ENCODE peak calls at places on chromosomes 5 and 9, in five cellular contexts. H, J, F, E and N are unnamed samples.
A peak's percentile ranks its signal among the peaks of the same experiment; 100 is the strongest.

GRCh38 chr5:148342371-148343048 is 7.2 kb downstream of the SPINK9 start:
- DNase-seq in H (no peak), J (no peak), F (no peak), E (no peak), N (no peak)

GRCh38 chr9:94623253-94623652 is 16.1 kb downstream of the FBP1 start:
- DNase-seq in H (peak; percentile 59), J (no peak), F (peak; percentile 79), E (peak; percentile 70), N (peak; percentile 72)

GRCh38 chr9:18124760-18125159 is 349.2 kb upstream of the ADAMTSL1 start:
- DNase-seq in H (no peak), J (no peak), F (no peak), E (no peak), N (no peak)

GRCh38 chr5:95823738-95824609 is 1.4 kb upstream of the GLRX start:
- DNase-seq in H (peak; percentile 85), J (peak; percentile 64), F (no peak), E (peak; percentile 29), N (peak; percentile 58)

GRCh38 chr5:64594601-64595518 is 89.0 kb downstream of the RGS7BP start:
- DNase-seq in H (no peak), J (no peak), F (peak; percentile 35), E (no peak), N (peak; percentile 34)

GRCh38 chr5:112923148-112923917 is 1.3 kb upstream of the REEP5 start:
- DNase-seq in H (no peak), J (no peak), F (no peak), E (no peak), N (no peak)

GRCh38 chr5:52998552-52999313 is 9.6 kb downstream of the ITGA2 start:
- DNase-seq in H (no peak), J (no peak), F (no peak), E (no peak), N (no peak)

GRCh38 chr9:69121155-69122085 is 52.7 kb upstream of the TJP2 start:
- DNase-seq in H (no peak), J (no peak), F (peak; percentile 73), E (peak; percentile 70), N (peak; percentile 44)

GRCh38 chr5:132411382-132411925 is 41.9 kb downstream of the SLC22A5 start:
- DNase-seq in H (no peak), J (peak; percentile 31), F (no peak), E (peak; percentile 36), N (no peak)

GRCh38 chr9:86868611-86869010 is 78.7 kb downstream of the GAS1 start:
- DNase-seq in H (no peak), J (no peak), F (no peak), E (no peak), N (no peak)

GRCh38 chr5:154949758-154950157 is 8.9 kb downstream of the MRPL22 start:
- DNase-seq in H (no peak), J (no peak), F (no peak), E (no peak), N (no peak)

GRCh38 chr5:401216-402034 is 41.6 kb upstream of the EXOC3 start:
- DNase-seq in H (no peak), J (no peak), F (no peak), E (no peak), N (no peak)

GRCh38 chr9:84271004-84271886 is 69.3 kb downstream of the SLC28A3 start:
- DNase-seq in H (no peak), J (peak; percentile 62), F (peak; percentile 39), E (peak; percentile 66), N (no peak)

GRCh38 chr9:72924116-72924790 is 28.6 kb downstream of the ALDH1A1 start:
- DNase-seq in H (no peak), J (no peak), F (no peak), E (no peak), N (no peak)

GRCh38 chr9:97307091-97307490 is 368 bp upstream of the CCDC180 start:
- DNase-seq in H (no peak), J (peak; percentile 54), F (peak; percentile 63), E (peak; percentile 85), N (no peak)

GRCh38 chr9:87500491-87500890 is 2.8 kb downstream of the DAPK1 start:
- DNase-seq in H (no peak), J (no peak), F (no peak), E (no peak), N (no peak)

GRCh38 chr5:168826292-168826725 is 247.1 kb upstream of the PANK3 start:
- DNase-seq in H (no peak), J (no peak), F (no peak), E (no peak), N (no peak)

GRCh38 chr5:1315709-1316587 is 21.1 kb upstream of the TERT start:
- DNase-seq in H (no peak), J (no peak), F (no peak), E (peak; percentile 90), N (peak; percentile 77)

GRCh38 chr5:18433336-18433735 is 799.1 kb downstream of the TAF11L14 start:
- DNase-seq in H (no peak), J (no peak), F (peak; percentile 56), E (no peak), N (no peak)

GRCh38 chr9:34179528-34180138 is 790 bp downstream of the UBAP1 start:
- DNase-seq in H (no peak), J (no peak), F (no peak), E (no peak), N (peak; percentile 42)

GRCh38 chr5:123084730-123085605 is 4.1 kb upstream of the PRDM6 start:
- DNase-seq in H (no peak), J (no peak), F (no peak), E (no peak), N (no peak)

GRCh38 chr5:123085638-123086286 is 3.3 kb upstream of the PRDM6 start:
- DNase-seq in H (no peak), J (no peak), F (no peak), E (no peak), N (no peak)

GRCh38 chr5:123086376-123087055 is 2.5 kb upstream of the PRDM6 start:
- DNase-seq in H (no peak), J (no peak), F (no peak), E (no peak), N (no peak)

GRCh38 chr5:123080215-123080614 is 8.8 kb upstream of the PRDM6 start:
- DNase-seq in H (no peak), J (no peak), F (no peak), E (no peak), N (no peak)

DNA sequence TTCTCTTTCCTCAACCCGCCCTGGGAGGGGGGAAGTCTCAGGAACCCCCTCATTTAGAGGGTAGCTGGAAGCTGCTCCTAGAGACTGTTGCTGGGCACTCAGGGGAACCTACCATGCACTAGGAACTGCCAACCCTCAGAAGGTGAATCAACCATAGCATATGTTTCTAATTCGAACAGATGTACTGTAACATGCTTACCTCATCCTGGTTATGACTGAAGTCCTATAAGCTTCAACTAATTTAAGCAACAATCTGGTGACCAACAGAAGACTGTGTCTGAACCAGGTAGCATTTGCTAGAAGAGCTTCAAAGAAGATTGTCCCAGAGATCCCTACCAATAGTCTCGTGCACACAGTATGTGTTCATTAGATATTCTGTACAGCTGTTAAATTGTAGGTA is 5.7 kb upstream of the PRDM6 start:
- DNase-seq in H (no peak), J (no peak), F (no peak), E (no peak), N (no peak)
- H3K27me3 ChIP-seq in H (no peaks in the 10 kb centered on the region), J (no peaks in the 10 kb centered on the region), F (peaks cover 90% of the 10 kb centered on the region), E (peaks cover 21% of the 10 kb centered on the region), N (no peaks in the 10 kb centered on the region)

GRCh38 chr5:7848296-7848695 is 2.6 kb downstream of the CFAP90 start:
- DNase-seq in H (no peak), J (no peak), F (no peak), E (no peak), N (no peak)

GRCh38 chr5:7850241-7850532 is 746 bp downstream of the CFAP90 start:
- DNase-seq in H (no peak), J (no peak), F (no peak), E (no peak), N (no peak)

GRCh38 chr5:7850533-7851239 is at the start of gene CFAP90:
- DNase-seq in H (no peak), J (no peak), F (peak; percentile 86), E (peak; percentile 75), N (peak; percentile 90)

GRCh38 chr5:7851240-7851592 is 283 bp upstream of the CFAP90 start:
- DNase-seq in H (no peak), J (no peak), F (no peak), E (no peak), N (no peak)

DNA sequence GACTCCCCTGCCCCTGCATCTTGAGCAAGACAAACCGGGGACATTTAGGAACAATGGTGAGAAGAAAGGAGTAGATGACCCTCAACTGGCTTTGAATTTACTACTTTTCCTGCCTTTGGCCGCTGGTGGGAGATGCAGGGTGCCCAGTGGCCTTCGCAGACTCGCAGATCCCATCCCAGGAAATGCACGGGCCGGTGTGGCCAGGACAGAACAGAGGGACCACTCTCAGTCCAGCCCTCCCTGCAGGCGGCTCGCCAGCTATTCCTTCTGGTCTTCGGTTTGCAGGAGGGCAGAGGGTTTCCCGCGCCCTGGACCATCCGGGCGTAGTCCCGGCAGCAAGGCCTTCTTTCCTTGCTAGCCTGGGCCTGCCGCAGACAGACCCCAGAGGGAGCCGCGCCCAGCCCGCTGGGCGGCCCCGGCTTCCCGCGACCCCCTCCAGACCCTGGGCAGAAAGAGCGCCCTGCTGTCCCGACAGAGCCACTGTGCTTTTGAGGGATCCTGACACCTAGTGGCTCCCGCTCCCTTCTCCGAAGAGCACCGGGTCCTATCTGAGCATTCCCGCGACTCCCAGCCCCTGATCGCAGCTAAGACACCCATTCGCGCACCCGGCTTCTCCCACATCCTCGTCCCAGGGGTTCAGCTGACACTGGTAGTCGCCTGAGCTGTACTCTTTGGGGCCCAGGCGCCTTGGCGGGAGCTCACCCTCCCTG is 1.2 kb downstream of the CFAP90 start:
- DNase-seq in H (no peak), J (no peak), F (peak; percentile 72), E (peak; percentile 21), N (peak; percentile 59)
- TF ChIP-seq CTCF in H (no peak), J (no peak), F (peak; percentile 19), E (no peak), N (no peak)

GRCh38 chr9:120708526-120709224 is 5.6 kb downstream of the MEGF9 start:
- DNase-seq in H (no peak), J (no peak), F (no peak), E (no peak), N (no peak)

GRCh38 chr9:120710110-120710981 is 3.9 kb downstream of the MEGF9 start:
- DNase-seq in H (peak; percentile 52), J (no peak), F (no peak), E (peak; percentile 56), N (no peak)

GRCh38 chr9:120705174-120705573 is 9.1 kb downstream of the MEGF9 start:
- DNase-seq in H (no peak), J (no peak), F (no peak), E (no peak), N (no peak)

GRCh38 chr9:120711354-120711753 is 2.9 kb downstream of the MEGF9 start:
- DNase-seq in H (no peak), J (no peak), F (no peak), E (no peak), N (no peak)

GRCh38 chr9:120707170-120707569 is 7.1 kb downstream of the MEGF9 start:
- DNase-seq in H (no peak), J (no peak), F (no peak), E (no peak), N (no peak)
- H3K4me1 ChIP-seq in H (peaks cover 32% of the 10 kb centered on the region), J (peaks cover 67% of the 10 kb centered on the region), F (no peaks in the 10 kb centered on the region), E (peaks cover 45% of the 10 kb centered on the region), N (peaks cover under 1% of the 10 kb centered on the region)

DNA sequence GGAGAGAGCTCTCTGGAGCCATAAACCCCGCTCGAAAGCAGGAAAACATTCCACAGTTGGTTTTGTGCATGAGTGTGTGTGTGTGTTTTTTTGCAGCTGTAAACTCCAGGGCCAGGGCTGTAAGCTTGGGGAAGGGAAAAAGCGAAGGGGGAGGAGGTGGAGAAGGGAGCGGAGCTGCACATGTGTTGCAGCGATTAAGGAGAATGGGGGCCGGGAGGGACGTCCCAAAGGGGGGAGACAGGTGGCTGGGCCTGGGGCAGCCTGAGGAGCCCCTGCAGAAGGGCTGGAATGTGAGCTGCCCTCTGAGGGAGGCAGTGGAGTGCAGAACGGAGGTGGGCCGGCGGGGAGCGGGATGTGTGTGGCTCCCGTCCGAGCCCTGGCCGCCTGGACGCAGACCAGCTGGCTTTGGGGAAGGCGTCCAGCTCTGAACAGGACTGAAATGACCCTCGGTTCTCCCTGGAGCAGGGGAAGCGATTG is 2.7 kb upstream of the MYMK start:
- DNase-seq in H (no peak), J (no peak), F (no peak), E (no peak), N (no peak)
- H3K27me3 ChIP-seq in H (no peaks in the 10 kb centered on the region), J (no peaks in the 10 kb centered on the region), F (no peaks in the 10 kb centered on the region), E (no peaks in the 10 kb centered on the region), N (no peaks in the 10 kb centered on the region)